ENCODE peak calls at places on chromosomes 11 and 22, in ten cellular contexts. I is endodermal cell; U is uterus; O is aorta; R is DND-41; D is psoas muscle; W is CD8-positive, alpha-beta T cell; J is ovary; F is colonic mucosa; V is Peyer's patch. T is an unnamed sample. For H3K4me1, the result is how much of the 10 kb centered on the place peaks cover.

GRCh38 chr11:82556210-82556609 is 177.5 kb downstream of the FAM181B start:
- DNase-seq in R (no peak), U (no peak), V (no peak), O (no peak), D (no peak), W (no peak), J (no peak), I (no peak), F (no peak), T (no peak)

GRCh38 chr11:126990716-126991480 is 9.7 kb downstream of the KIRREL3 start:
- DNase-seq in D (no peak), F (no peak), R (no peak), V (no peak), W (no peak), I (no peak), U (no peak), O (no peak), J (no peak), T (no peak)

GRCh38 chr22:41288245-41288946 is 2.4 kb upstream of the RANGAP1 start:
- DNase-seq in I (peak), R (no peak), V (peak), O (no peak), U (no peak), W (no peak), D (no peak), J (no peak), F (peak), T (no peak)

GRCh38 chr11:121611242-121611641 is 158.5 kb upstream of the SORL1-AS1 start:
- DNase-seq in I (no peak), J (no peak), D (no peak), F (no peak), U (no peak), W (no peak), V (no peak), O (no peak), R (no peak), T (no peak)

GRCh38 chr11:11583801-11584445 is 37.9 kb downstream of the GALNT18 start:
- DNase-seq in I (no peak), R (no peak), J (no peak), O (no peak), U (no peak), F (no peak), D (no peak), W (no peak), V (no peak), T (no peak)

GRCh38 chr11:86275493-86276370 is 26.3 kb upstream of the HIKESHI start:
- DNase-seq in I (no peak), O (no peak), R (no peak), V (no peak), D (no peak), F (no peak), U (no peak), W (no peak), J (no peak), T (no peak)

GRCh38 chr11:96337541-96338530 is 5.2 kb downstream of the MAML2 start:
- DNase-seq in W (peak), V (peak), O (peak), R (no peak), I (no peak), D (no peak), J (no peak), F (peak), U (no peak), T (peak)

GRCh38 chr11:18471995-18472394 is 16.3 kb downstream of the LDHAL6A start:
- DNase-seq in W (no peak), D (no peak), R (no peak), F (no peak), O (no peak), I (no peak), J (no peak), V (no peak), U (no peak), T (no peak)

GRCh38 chr11:12854297-12854661 is 154.8 kb upstream of the RASSF10 start:
- DNase-seq in O (no peak), V (no peak), U (no peak), J (no peak), I (no peak), F (no peak), D (no peak), W (no peak), R (no peak), T (no peak)
- H3K27ac ChIP-seq in O (no peak), V (no peak), U (peak), J (peak), I (no peak), F (peak), D (peak), W (no peak), R (no peak), T (peak)

DNA sequence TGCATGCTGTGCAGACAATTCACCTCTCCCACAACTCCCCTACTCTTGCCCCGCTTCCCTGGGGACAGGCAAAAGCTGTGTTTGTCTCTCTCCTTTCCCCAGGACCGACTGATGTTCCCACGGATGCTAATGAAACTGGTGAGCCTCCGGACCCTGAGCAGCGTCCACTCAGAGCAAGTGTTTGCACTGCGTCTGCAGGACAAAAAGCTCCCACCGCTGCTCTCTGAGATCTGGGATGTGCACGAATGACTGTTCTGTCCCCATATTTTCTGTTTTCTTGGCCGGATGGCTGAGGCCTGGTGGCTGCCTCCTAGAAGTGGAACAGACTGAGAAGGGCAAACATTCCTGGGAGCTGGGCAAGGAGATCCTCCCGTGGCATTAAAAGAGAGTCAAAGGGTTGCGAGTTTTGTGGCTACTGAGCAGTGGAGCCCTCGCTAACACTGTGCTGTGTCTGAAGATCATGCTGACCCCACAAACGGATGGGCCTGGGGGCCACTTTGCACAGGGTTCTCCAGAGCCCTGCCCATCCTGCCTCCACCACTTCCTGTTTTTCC is 1.4 kb upstream of the MADD start:
- DNase-seq in D (no peak), F (no peak), V (no peak), J (no peak), U (no peak), O (no peak), W (no peak), R (no peak), I (no peak), T (no peak)
- H3K4me1 ChIP-seq in D (under half), F (under half), V (under half), J (under half), U (under half), O (under half), W (under half), R (under half), I (under half), T (half or more)

DNA sequence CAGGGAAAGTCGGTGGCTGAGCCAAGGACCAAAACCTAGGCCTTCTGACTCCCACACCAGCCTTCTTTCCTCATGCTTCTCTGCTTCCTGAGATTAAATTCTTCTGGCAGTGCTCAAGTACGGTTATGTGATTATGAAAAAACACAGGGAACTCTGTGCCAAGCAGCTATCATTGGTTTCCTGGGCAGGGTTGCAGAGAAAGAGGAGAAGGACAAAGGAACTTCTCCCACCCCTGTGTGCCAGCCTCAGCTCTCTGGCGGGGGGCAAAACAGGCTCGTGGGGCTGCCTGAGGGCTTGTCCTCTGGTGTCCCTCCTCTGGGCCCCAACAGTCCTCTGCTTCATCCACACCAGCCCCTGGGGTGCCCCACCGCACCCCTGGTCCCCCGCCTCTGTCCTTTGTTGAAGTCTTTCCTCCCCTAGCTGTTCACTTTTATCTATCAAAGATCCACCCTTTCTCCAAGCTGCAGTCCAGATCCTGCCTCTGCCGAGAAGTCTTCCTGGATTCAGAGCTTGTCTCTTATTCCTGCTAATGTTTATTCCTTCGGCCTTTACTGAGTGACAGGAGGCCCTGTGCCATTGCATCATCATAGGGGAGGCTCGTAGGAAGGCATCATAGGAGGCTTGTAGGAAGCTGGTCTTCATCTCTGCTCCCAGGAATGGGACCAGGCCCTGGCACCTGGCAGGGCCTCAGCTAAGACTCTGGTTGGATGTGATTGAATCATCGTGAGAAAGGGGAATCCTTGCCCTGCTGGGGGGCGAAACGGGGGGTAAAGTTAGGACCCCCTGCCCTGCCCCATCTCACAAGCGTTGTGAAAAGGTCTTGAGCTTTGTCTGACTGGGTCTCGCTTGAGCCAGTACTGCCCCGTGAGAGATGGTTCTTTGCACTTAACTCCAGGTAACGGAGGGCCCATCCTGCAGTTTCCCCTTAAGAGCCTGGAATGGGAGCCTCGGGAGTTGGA is 11.5 kb upstream of the FTH1 start:
- DNase-seq in J (no peak), O (peak), V (peak), U (no peak), W (no peak), F (no peak), R (no peak), D (no peak), I (no peak), T (no peak)
- H3K27ac ChIP-seq in J (no peak), O (peak), V (no peak), U (peak), W (no peak), F (no peak), R (no peak), D (no peak), I (no peak), T (peak)

DNA sequence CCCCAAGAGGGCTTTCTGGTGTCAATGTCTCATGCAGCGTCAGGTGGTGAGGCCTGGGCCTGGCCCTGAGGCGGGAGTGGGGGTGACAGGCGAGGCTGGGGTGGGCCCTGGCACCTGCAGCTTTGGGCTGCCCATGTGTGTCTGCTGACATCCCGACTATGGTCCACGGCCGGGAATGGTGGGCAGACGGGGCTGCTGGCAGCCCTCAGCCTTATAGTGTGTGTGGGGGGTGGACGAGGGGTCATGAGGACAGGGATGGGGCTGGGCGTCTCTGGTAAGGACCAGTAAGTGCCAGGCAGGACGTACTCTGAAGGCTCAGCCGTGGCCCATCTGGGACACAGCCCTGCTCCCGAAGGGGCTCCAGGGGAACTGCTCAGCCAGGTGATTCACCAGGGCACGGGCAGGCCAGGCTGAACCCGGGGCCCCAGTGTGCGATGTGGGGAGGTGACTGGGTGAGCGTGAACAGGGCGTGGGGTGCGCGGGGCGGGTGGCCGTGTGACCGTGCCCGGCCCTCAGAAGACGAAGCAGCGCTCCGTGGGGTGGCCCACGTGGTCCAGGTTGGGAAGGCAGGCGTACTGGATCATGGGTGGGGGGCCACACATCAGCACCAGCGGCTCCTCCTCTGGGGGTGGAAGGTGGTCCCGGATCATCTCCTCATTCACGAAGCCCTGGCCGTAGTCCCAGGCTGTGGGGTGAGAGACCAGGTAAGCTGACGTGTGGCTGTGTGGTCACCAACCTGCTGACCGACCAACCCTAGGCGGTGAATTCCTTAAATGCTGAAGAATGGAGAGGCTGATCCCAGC is 4.8 kb upstream of the POLDIP3 start:
- DNase-seq in V (peak), U (no peak), J (no peak), D (no peak), W (no peak), R (no peak), F (no peak), I (no peak), O (no peak), T (no peak)
- H3K4me1 ChIP-seq in V (under half), U (under half), J (under half), D (under half), W (under half), R (under half), F (under half), I (under half), O (under half), T (half or more)

GRCh38 chr11:107612445-107612844 is 21.5 kb downstream of the ELMOD1 start:
- DNase-seq in F (no peak), U (no peak), O (no peak), D (no peak), R (no peak), I (no peak), J (no peak), W (no peak), V (no peak), T (no peak)
- H3K27ac ChIP-seq in F (no peak), U (no peak), O (no peak), D (no peak), R (no peak), I (no peak), J (no peak), W (no peak), V (no peak), T (no peak)

DNA sequence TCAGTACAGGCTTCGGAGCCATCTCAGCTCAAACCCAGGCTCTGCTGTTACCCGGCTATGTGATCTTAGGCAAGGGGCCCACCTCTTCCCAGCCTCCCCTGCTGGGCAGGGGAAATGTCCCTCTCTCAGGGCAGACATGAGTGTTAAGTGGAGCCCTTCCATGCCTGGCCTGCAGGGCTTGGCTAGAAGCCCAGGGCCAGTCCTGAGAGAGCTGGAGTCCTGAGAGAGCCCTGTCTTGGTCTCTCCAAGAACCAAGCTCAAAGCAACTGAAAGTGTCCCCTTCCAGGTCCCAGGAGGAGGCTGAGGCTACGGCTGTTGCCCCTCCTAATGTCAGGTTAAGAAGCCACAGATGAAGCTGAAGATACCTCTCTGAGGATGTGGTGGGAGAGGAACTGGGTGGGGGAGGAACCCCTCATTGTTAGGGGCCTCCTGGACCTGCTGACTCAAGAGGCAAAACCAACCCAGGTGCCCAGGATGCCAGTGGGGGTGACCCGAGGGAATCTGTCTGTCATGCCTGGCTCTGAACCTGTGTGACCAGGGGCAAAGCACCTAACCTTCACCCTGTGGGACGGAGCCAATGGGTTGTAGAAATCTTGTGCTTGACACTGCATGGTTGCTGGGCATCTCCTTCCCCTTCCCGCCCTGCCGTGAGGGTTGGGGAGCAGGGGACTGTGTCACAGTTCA is 4.2 kb downstream of the ZP1 start:
- DNase-seq in U (no peak), J (no peak), D (no peak), W (no peak), F (no peak), I (peak), O (no peak), V (peak), R (peak), T (peak)
- H3K4me1 ChIP-seq in U (under half), J (under half), D (under half), W (under half), F (under half), I (under half), O (under half), V (under half), R (half or more), T (half or more)

DNA sequence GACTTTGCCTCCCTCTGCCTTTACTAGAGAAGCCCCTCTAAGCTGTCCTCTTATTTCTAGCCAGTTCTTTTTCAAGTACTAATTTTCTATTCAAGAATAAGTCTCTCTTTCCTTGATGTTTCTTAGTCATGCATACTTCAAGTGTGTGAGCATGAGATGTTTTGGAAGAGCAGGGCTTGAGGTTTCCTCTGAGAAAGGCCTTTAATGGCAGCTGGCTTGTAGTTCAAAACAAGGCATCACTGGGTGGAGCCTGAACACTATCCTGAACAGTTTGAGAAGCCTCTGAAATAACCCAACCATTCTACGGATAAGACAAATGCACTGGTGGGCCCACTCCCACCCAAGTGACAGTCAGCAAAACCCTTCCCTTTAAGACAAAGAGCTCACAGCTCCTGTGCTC is 37.6 kb downstream of the CLDN25 start:
- DNase-seq in V (no peak), I (no peak), F (no peak), D (no peak), W (no peak), R (no peak), U (no peak), O (no peak), J (no peak), T (no peak)
- H3K27ac ChIP-seq in V (no peak), I (no peak), F (no peak), D (no peak), W (no peak), R (no peak), U (no peak), O (no peak), J (no peak), T (no peak)

DNA sequence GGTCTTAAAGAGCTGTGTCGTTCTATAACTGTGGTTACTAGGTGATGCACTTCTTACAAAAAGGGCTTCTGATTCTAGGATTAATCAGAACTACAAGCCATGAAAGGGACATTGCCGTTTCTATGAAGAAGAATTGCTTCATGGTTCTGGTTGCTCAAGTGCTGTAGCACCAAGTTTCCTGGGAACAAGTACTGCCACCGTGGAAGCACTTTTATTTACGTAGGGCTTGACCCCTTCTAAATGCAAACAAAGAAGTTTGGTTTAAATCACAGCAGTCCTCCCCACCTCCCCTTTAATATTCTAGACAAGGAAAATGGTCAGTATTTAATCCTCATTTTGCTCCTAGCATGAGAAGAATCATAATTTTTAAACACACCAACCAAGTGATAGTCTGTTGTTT is 9.8 kb downstream of the YAP1 start:
- DNase-seq in F (no peak), U (no peak), O (no peak), I (no peak), V (no peak), D (no peak), R (no peak), J (no peak), W (no peak), T (no peak)
- H3K4me1 ChIP-seq in F (under half), U (under half), O (under half), I (under half), V (under half), D (half or more), R (under half), J (under half), W (under half), T (half or more)